ENCODE peak calls at places on chromosomes 12 and 14, in five cellular contexts. Y is activated CD8-positive, alpha-beta memory T cell treated with anti-CD3 and anti-CD28 coated beads, Interleukin-2, amount 10 ng/mL, durations not matched to agents 7 days and 5 days; S is activated CD8-positive, alpha-beta T cell treated with anti-CD3 and anti-CD28 coated beads for 36 hours; W is activated B cell treated with CpG ODN at 0.5 μM for 24 hours; H is right cardiac atrium. R is an unnamed sample.
A peak's percentile ranks its signal among the peaks of the same experiment; 100 is the strongest.

GRCh38 chr12:27498159-27498558 is 25.8 kb upstream of the PPFIBP1 start:
- ATAC-seq in Y (peak; percentile 87), S (peak; percentile 89), W (no peak), H (no peak), R (no peak)

GRCh38 chr12:57046947-57047890 is 2.7 kb downstream of the MYO1A start:
- ATAC-seq in Y (peak; percentile 85), S (peak; percentile 89), W (peak; percentile 64), H (no peak), R (no peak)

GRCh38 chr12:75819512-75819911 is 212.1 kb downstream of the PHLDA1 start:
- ATAC-seq in Y (no peak), S (no peak), W (no peak), H (no peak), R (no peak)

GRCh38 chr12:89454080-89454848 is 70.3 kb downstream of the GALNT4 start:
- ATAC-seq in Y (no peak), S (no peak), W (no peak), H (peak; percentile 69), R (peak; percentile 44)

GRCh38 chr12:98211914-98212695 is 303.3 kb upstream of the TMPO start:
- ATAC-seq in Y (no peak), S (no peak), W (no peak), H (no peak), R (no peak)

GRCh38 chr14:97350894-97351713 is 553.9 kb downstream of the VRK1 start:
- ATAC-seq in Y (no peak), S (no peak), W (no peak), H (no peak), R (no peak)

GRCh38 chr14:25896777-25897176 is 701.1 kb downstream of the NOVA1 start:
- ATAC-seq in Y (no peak), S (no peak), W (no peak), H (no peak), R (no peak)

GRCh38 chr14:22104971-22105641 is 431.5 kb upstream of the OR4E1 start:
- ATAC-seq in Y (no peak), S (peak; percentile 67), W (no peak), H (no peak), R (no peak)

GRCh38 chr12:52436000-52436827 is 2.0 kb upstream of the KRT75 start:
- ATAC-seq in Y (no peak), S (no peak), W (no peak), H (peak; percentile 73), R (no peak)

GRCh38 chr14:61116369-61116768 is 135.3 kb downstream of the SLC38A6 start:
- ATAC-seq in Y (no peak), S (no peak), W (no peak), H (no peak), R (no peak)

GRCh38 chr14:100688598-100689499 is 37.8 kb upstream of the DLK1 start:
- ATAC-seq in Y (no peak), S (no peak), W (no peak), H (no peak), R (no peak)

GRCh38 chr12:65335021-65335714 is 56.7 kb downstream of the MSRB3 start:
- ATAC-seq in Y (no peak), S (no peak), W (no peak), H (peak; percentile 89), R (peak; percentile 89)

GRCh38 chr14:105065280-105066228 is at the start of gene GPR132:
- ATAC-seq in Y (peak; percentile 76), S (peak; percentile 74), W (peak; percentile 73), H (peak; percentile 4), R (peak; percentile 45)

GRCh38 chr12:263574-263973 is 938 bp upstream of the SLC6A13 start:
- ATAC-seq in Y (no peak), S (no peak), W (no peak), H (peak; percentile 20), R (no peak)

GRCh38 chr14:70555890-70556289 is 21.1 kb upstream of the ADAM20 start:
- ATAC-seq in Y (no peak), S (no peak), W (no peak), H (peak; percentile 65), R (no peak)

GRCh38 chr12:80512781-80513180 is 68.7 kb downstream of the PTPRQ start:
- ATAC-seq in Y (no peak), S (no peak), W (no peak), H (no peak), R (no peak)

GRCh38 chr12:117890137-117890536 is 78.7 kb downstream of the KSR2 start:
- ATAC-seq in Y (no peak), S (no peak), W (no peak), H (no peak), R (no peak)

GRCh38 chr12:26857465-26858176 is 24.6 kb upstream of the ITPR2 start:
- ATAC-seq in Y (no peak), S (no peak), W (no peak), H (peak; percentile 61), R (no peak)

GRCh38 chr12:48078901-48079300 is 27.0 kb downstream of the SENP1 start:
- ATAC-seq in Y (no peak), S (no peak), W (no peak), H (no peak), R (no peak)

GRCh38 chr14:104681689-104682074 is 7.7 kb upstream of the INF2 start:
- ATAC-seq in Y (no peak), S (no peak), W (no peak), H (peak; percentile 67), R (peak; percentile 58)

GRCh38 chr12:2214411-2214810 is 161.6 kb downstream of the CACNA1C start:
- ATAC-seq in Y (no peak), S (no peak), W (no peak), H (no peak), R (peak; percentile 23)

GRCh38 chr14:34650786-34651584 is 21.0 kb upstream of the SNX6 start:
- ATAC-seq in Y (no peak), S (no peak), W (no peak), H (peak; percentile 40), R (peak; percentile 84)

R was measured in gastroesophageal sphincter.